ENCODE peak calls at places on chromosomes 7 and 10, in eight cellular contexts. W is fibroblast of lung, G is esophagus squamous epithelium, S is heart left ventricle, Y is ovary, J is HCT116, P is OCI-LY7, E is mesendoderm. F is an unnamed sample.

GRCh38 chr10:110326351-110327032 is 21.8 kb upstream of the SMNDC1 start:
- DNase-seq in W (peak; percentile 94), G (no peak), S (no peak), Y (no peak), J (peak; percentile 24), P (no peak), E (no peak), F (no peak)

GRCh38 chr7:867406-868188 is 8.8 kb upstream of the GET4 start:
- DNase-seq in W (peak; percentile 53), G (no peak), S (peak; percentile 56), Y (peak; percentile 70), J (no peak), P (no peak), E (no peak), F (peak; percentile 81)

GRCh38 chr7:1987084-1987535 is 245.6 kb downstream of the MAD1L1 start:
- DNase-seq in W (no peak), G (no peak), S (no peak), Y (no peak), J (no peak), P (no peak), E (no peak), F (no peak)

GRCh38 chr7:43764039-43764789 is 5.7 kb downstream of the BLVRA start:
- DNase-seq in W (peak; percentile 53), G (no peak), S (peak; percentile 34), Y (peak; percentile 73), J (no peak), P (peak; percentile 4), E (no peak), F (peak; percentile 70)

GRCh38 chr10:130212736-130213135 is 76.5 kb downstream of the GLRX3 start:
- DNase-seq in W (no peak), G (no peak), S (no peak), Y (no peak), J (no peak), P (no peak), E (no peak), F (no peak)

GRCh38 chr10:13371879-13372470 is 23.9 kb upstream of the SEPHS1 start:
- DNase-seq in W (peak; percentile 70), G (peak; percentile 4), S (peak; percentile 49), Y (peak; percentile 67), J (peak; percentile 81), P (peak; percentile 81), E (peak; percentile 90), F (peak; percentile 82)

GRCh38 chr10:94299417-94299816 is 63.3 kb downstream of the NOC3L start:
- DNase-seq in W (peak; percentile 86), G (no peak), S (no peak), Y (no peak), J (no peak), P (no peak), E (no peak), F (no peak)

GRCh38 chr10:112639291-112639690 is 192.3 kb downstream of the VTI1A start:
- DNase-seq in W (peak; percentile 73), G (no peak), S (no peak), Y (no peak), J (no peak), P (no peak), E (no peak), F (no peak)

GRCh38 chr7:129896568-129897382 is 56.0 kb downstream of the UBE2H start:
- DNase-seq in W (peak; percentile 79), G (no peak), S (no peak), Y (no peak), J (no peak), P (no peak), E (no peak), F (no peak)

GRCh38 chr7:83119496-83119895 is 43.2 kb downstream of the PCLO start:
- DNase-seq in W (peak; percentile 54), G (no peak), S (no peak), Y (no peak), J (no peak), P (no peak), E (no peak), F (no peak)

GRCh38 chr10:121615401-121615800 is 17.2 kb upstream of the FGFR2 start:
- DNase-seq in W (no peak), G (no peak), S (peak; percentile 41), Y (peak; percentile 43), J (no peak), P (no peak), E (no peak), F (no peak)

GRCh38 chr7:24057243-24057642 is 226.7 kb upstream of the NPY start:
- DNase-seq in W (no peak), G (no peak), S (no peak), Y (no peak), J (peak; percentile 8), P (no peak), E (no peak), F (no peak)

GRCh38 chr7:106613861-106614560 is 46.9 kb downstream of the CCDC71L start:
- DNase-seq in W (no peak), G (no peak), S (no peak), Y (no peak), J (no peak), P (no peak), E (no peak), F (no peak)

GRCh38 chr10:103680869-103681236 is 174.5 kb downstream of the SH3PXD2A start:
- DNase-seq in W (no peak), G (no peak), S (no peak), Y (no peak), J (no peak), P (no peak), E (no peak), F (no peak)

GRCh38 chr10:88028654-88029053 is 165.2 kb downstream of the PTEN start:
- DNase-seq in W (no peak), G (no peak), S (no peak), Y (no peak), J (no peak), P (peak; percentile 42), E (peak; percentile 69), F (no peak)

GRCh38 chr10:46546591-46547330 is 9.7 kb downstream of the GPRIN2 start:
- DNase-seq in W (no peak), G (no peak), S (peak; percentile 6), Y (peak; percentile 38), J (no peak), P (no peak), E (no peak), F (peak; percentile 72)

GRCh38 chr7:48351893-48352292 is 180.6 kb downstream of the ABCA13 start:
- DNase-seq in W (no peak), G (no peak), S (no peak), Y (no peak), J (no peak), P (no peak), E (no peak), F (no peak)

GRCh38 chr10:46283217-46283944 is 3.4 kb upstream of the ANTXRL start:
- DNase-seq in W (peak; percentile 13), G (no peak), S (no peak), Y (no peak), J (no peak), P (peak; percentile 38), E (no peak), F (no peak)

DNA sequence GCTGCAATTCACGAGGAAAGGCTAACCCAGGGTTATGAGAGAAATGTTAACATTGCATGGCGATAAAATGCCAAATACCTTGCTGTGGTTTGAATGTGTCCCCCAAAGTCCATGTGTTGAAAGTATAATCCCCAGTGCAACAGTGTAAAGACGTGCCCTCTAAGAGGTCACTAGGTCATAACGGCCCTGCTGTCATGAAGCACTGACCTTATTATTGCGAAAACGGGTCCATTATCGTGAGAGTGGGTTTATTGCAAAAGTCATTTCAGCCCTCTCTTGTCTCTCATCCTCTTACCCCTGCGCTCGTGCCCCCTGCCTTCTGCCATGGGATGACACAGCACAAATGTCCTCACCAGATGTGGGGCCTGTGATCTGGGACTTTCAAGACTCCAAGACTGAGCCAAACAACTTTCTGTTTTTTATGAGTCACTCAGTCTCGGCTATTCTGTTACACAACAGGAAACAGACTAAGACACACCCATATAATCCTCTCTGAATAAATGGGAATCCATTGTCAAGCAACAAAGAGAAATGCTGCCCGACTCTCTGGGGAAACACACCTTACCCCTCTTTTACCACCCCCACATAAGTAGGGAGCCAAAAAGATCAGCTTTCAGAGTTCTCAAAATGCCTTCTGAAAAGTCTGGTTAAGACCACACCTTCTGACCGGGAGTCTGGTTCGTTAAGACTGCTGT is 73.1 kb upstream of the UCN3 start:
- DNase-seq in W (peak; percentile 68), G (no peak), S (peak; percentile 50), Y (no peak), J (peak; percentile 31), P (no peak), E (peak; percentile 28), F (peak; percentile 16)
- H3K4me3 ChIP-seq in W (no peak overlapping the region), G (peak overlapping the region; percentile 4), S (no peak overlapping the region), Y (no peak overlapping the region), J (no peak overlapping the region), P (no peak overlapping the region), E (no peak overlapping the region), F (no peak overlapping the region)

DNA sequence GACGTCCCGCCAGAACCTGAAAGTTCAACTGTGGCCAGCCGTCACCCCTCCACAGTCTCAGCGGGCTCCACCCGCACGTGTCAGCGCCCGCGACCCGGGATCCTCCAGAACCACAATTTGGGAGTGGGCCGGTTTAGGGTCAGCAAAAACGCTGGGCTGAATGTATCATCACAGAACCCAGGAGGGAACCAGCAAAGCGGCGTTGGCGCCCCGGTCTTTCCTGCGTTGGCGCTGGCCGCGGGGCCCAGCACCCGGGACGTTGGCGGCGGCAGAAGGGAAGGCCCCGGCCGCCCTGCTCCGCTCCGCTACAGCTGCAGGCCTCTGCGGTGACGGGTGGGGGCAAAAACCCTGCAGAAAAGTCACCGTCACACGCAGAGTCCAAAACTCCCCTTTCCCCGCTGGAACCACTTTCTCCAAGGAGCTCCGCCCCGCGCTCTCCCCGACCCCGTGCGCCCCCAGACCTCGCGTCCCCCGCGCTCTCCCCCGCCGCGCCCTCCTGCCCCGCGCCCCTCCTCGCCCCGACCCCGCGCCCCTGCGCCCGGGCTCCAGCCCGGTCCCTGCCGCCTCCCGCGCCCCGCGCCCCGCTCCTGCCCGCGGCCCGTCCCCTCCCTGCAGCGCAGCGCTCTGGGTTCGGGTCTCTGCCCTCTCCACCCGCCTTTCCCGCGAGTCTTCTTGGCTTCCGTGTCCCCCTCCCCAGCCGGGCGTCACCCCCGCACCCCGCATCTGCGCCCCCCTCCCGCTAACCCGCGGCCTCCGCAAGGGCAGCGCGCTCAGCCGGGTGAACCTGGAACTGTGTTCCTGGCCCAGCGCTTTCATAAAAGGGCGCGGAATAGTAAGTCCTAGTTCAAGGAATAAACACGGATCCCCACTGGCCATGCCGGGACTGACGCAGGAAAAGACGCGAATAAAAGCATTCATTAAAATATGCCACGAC is 24.0 kb upstream of the RNF32 start:
- DNase-seq in W (peak; percentile 15), G (no peak), S (no peak), Y (no peak), J (no peak), P (no peak), E (peak; percentile 35), F (peak; percentile 26)
- H3K4me1 ChIP-seq in W (no peaks in the 10 kb centered on the region), G (peaks cover 13% of the 10 kb centered on the region), S (no peaks in the 10 kb centered on the region), Y (no peaks in the 10 kb centered on the region), J (no peaks in the 10 kb centered on the region), P (no peaks in the 10 kb centered on the region), E (peaks cover 2% of the 10 kb centered on the region), F (peaks cover 4% of the 10 kb centered on the region)

GRCh38 chr7:157874870-157875229 is 538.0 kb downstream of the DNAJB6 start:
- DNase-seq in W (no peak), G (no peak), S (no peak), Y (no peak), J (no peak), P (no peak), E (no peak), F (no peak)
- H3K4me3 ChIP-seq in W (no peak overlapping the region), G (no peak overlapping the region), S (no peak overlapping the region), Y (no peak overlapping the region), J (peak overlapping the region; percentile 18), P (no peak overlapping the region), E (no peak overlapping the region), F (no peak overlapping the region)

DNA sequence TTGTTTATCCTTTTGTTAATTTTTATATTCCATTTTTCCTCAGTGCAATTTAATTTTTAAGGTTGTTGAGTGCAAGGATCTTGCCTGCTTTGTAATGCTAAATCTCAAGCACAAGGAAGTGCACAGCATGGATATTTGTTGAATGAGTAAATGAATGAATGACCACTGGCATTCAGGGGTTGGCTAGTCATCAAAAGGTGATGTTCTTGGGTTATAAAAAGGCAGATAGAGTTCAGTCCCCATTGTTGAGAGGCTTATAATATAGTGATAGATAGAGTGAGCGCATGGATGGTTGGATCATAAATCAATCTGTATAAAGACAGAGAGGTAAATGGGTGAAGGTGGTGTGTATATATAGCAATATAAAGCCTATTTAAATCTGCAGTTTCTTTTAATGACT is 193.2 kb upstream of the KLF6 start:
- DNase-seq in W (peak; percentile 79), G (no peak), S (no peak), Y (no peak), J (peak; percentile 6), P (no peak), E (no peak), F (no peak)
- H3K4me1 ChIP-seq in W (no peaks in the 10 kb centered on the region), G (peaks cover 33% of the 10 kb centered on the region), S (no peaks in the 10 kb centered on the region), Y (no peaks in the 10 kb centered on the region), J (no peaks in the 10 kb centered on the region), P (peaks cover 7% of the 10 kb centered on the region), E (no peaks in the 10 kb centered on the region), F (no peaks in the 10 kb centered on the region)